ENCODE peak calls at places on chromosomes 2 and 18, in four cellular contexts. S, A, D and X are unnamed samples.

GRCh38 chr2:167258712-167259111 is 370.4 kb downstream of the XIRP2 start:
- DNase-seq in D (no peak), S (no peak), A (no peak), X (no peak)

GRCh38 chr2:69340101-69340775 is 46.8 kb downstream of the GFPT1 start:
- DNase-seq in D (no peak), A (no peak), S (no peak), X (no peak)

GRCh38 chr18:58863539-58864145 is 1.0 kb upstream of the ZNF532 start:
- DNase-seq in S (peak; percentile 64), A (no peak), D (no peak), X (no peak)

GRCh38 chr2:165648826-165649225 is 145.2 kb downstream of the GALNT3 start:
- DNase-seq in A (no peak), D (no peak), S (no peak), X (no peak)

GRCh38 chr2:67772216-67773180 is 290.3 kb downstream of the C1D start:
- DNase-seq in S (no peak), D (no peak), A (no peak), X (no peak)

GRCh38 chr18:45175505-45175904 is 439.8 kb upstream of the SLC14A2 start:
- DNase-seq in D (no peak), S (no peak), A (no peak), X (no peak)

GRCh38 chr2:56177420-56178220 is 6.2 kb upstream of the CCDC85A start:
- DNase-seq in S (no peak), A (no peak), D (no peak), X (no peak)

GRCh38 chr2:41894563-41895333 is 153.1 kb upstream of the PKDCC start:
- DNase-seq in D (no peak), A (no peak), S (no peak), X (no peak)

GRCh38 chr2:54599914-54600313 is 123.5 kb upstream of the EML6 start:
- DNase-seq in A (no peak), D (no peak), S (no peak), X (no peak)

GRCh38 chr18:72542993-72543361 is 1.2 kb downstream of the CBLN2 start:
- DNase-seq in S (no peak), A (no peak), D (no peak), X (peak; percentile 4)

GRCh38 chr2:121501070-121501469 is 29.6 kb upstream of the RNU4ATAC start:
- DNase-seq in D (no peak), S (peak; percentile 39), A (no peak), X (no peak)

GRCh38 chr2:230901006-230901405 is 24.0 kb downstream of the GPR55 start:
- DNase-seq in A (no peak), D (no peak), S (no peak), X (no peak)

GRCh38 chr2:42254186-42254911 is 85.2 kb downstream of the EML4 start:
- DNase-seq in S (no peak), D (no peak), A (no peak), X (peak; percentile 12)

GRCh38 chr2:99662761-99663341 is 173.0 kb upstream of the REV1 start:
- DNase-seq in S (peak; percentile 60), D (no peak), A (no peak), X (no peak)

GRCh38 chr2:14751581-14751980 is 119.1 kb downstream of the LRATD1 start:
- DNase-seq in S (no peak), D (no peak), A (no peak), X (no peak)

GRCh38 chr2:237496428-237496827 is 9.4 kb downstream of the MLPH start:
- DNase-seq in S (no peak), D (no peak), A (no peak), X (no peak)

GRCh38 chr18:61503688-61504087 is 170.5 kb downstream of the CDH20 start:
- DNase-seq in A (no peak), D (no peak), S (peak; percentile 45), X (no peak)